ENCODE peak calls at places on chromosomes 4 and X, in seven cellular contexts. E, S, T, O, M, B and G are unnamed samples.

GRCh38 chr4:19748911-19749473 is 502.7 kb upstream of the SLIT2 start:
- DNase-seq in E (peak; percentile 5), S (no peak), T (no peak), O (peak; percentile 77), M (no peak), B (no peak), G (no peak)

GRCh38 chrX:96791559-96791958 is 92.1 kb upstream of the RPA4 start:
- DNase-seq in E (peak; percentile 16), S (no peak), T (no peak), O (no peak), M (no peak), B (no peak), G (no peak)

GRCh38 chr4:145694929-145695328 is 15.0 kb downstream of the C4orf51 start:
- DNase-seq in E (peak; percentile 6), S (no peak), T (no peak), O (no peak), M (no peak), B (no peak), G (no peak)

GRCh38 chr4:183563874-183564273 is 59.0 kb downstream of the ING2 start:
- DNase-seq in E (peak; percentile 28), S (no peak), T (peak; percentile 45), O (peak; percentile 44), M (peak; percentile 89), B (no peak), G (no peak)

GRCh38 chr4:148007303-148007702 is 275.4 kb downstream of the ARHGAP10 start:
- DNase-seq in E (peak; percentile 99), S (no peak), T (peak; percentile 86), O (peak; percentile 99), M (peak; percentile 92), B (no peak), G (no peak)

GRCh38 chr4:122673252-122673651 is 52.4 kb upstream of the IL21 start:
- DNase-seq in E (no peak), S (no peak), T (no peak), O (peak; percentile 49), M (no peak), B (no peak), G (no peak)

GRCh38 chrX:45506149-45506768 is 305.6 kb upstream of the DIPK2B start:
- DNase-seq in E (no peak), S (no peak), T (no peak), O (peak; percentile 13), M (no peak), B (no peak), G (no peak)

GRCh38 chrX:75547137-75547536 is 24.3 kb upstream of the ZDHHC15 start:
- DNase-seq in E (no peak), S (no peak), T (no peak), O (no peak), M (no peak), B (no peak), G (no peak)

GRCh38 chr4:150336676-150337412 is 245.1 kb upstream of the MAB21L2 start:
- DNase-seq in E (no peak), S (no peak), T (no peak), O (peak; percentile 34), M (no peak), B (no peak), G (no peak)

GRCh38 chr4:117447925-117448324 is 362.5 kb upstream of the TRAM1L1 start:
- DNase-seq in E (no peak), S (peak; percentile 51), T (peak; percentile 49), O (no peak), M (peak; percentile 4), B (peak; percentile 67), G (no peak)

GRCh38 chr4:125244848-125245450 is 69.8 kb upstream of the FAT4 start:
- DNase-seq in E (peak; percentile 47), S (no peak), T (peak; percentile 12), O (peak; percentile 36), M (peak; percentile 48), B (no peak), G (no peak)

GRCh38 chr4:37816006-37816405 is 10.5 kb upstream of the PGM2 start:
- DNase-seq in E (no peak), S (no peak), T (no peak), O (no peak), M (no peak), B (no peak), G (no peak)

GRCh38 chr4:32025840-32026459 is 1305.8 kb downstream of the PCDH7 start:
- DNase-seq in E (no peak), S (no peak), T (peak; percentile 75), O (peak; percentile 33), M (peak; percentile 44), B (no peak), G (no peak)

GRCh38 chrX:152928761-152929400 is 31.0 kb downstream of the ZNF185 start:
- DNase-seq in E (no peak), S (no peak), T (no peak), O (no peak), M (no peak), B (no peak), G (no peak)
- H3K4ac ChIP-seq in E (no peak overlapping the region), S (no peak overlapping the region), T (no peak overlapping the region), O (no peak overlapping the region), M (no peak overlapping the region), B (no peak overlapping the region), G (no peak overlapping the region)

DNA sequence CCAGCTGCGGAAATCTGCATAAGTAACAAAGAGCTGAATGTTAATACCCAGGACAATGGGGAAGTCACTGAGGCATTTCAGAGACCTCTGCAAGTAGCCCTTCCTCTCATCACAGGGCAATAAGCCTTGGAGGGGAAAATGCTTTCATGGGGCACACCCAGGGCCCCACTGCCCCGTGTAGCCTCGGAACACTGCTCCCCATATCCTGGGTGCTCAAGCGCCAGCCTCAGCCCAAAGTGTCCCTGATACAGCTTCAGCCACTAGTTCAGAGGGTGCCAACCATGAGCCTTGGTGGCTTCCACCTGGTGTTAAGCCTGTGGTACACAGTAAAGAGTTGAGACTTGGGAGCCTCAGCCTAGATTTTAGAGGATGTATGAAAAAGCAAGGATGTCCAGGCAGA is 402.8 kb upstream of the CXorf51A start:
- DNase-seq in E (no peak), S (no peak), T (no peak), O (no peak), M (no peak), B (no peak), G (no peak)
- H3K4ac ChIP-seq in E (no peak overlapping the region), S (no peak overlapping the region), T (no peak overlapping the region), O (no peak overlapping the region), M (no peak overlapping the region), B (no peak overlapping the region), G (no peak overlapping the region)

GRCh38 chr4:78493731-78494130 is 57.8 kb upstream of the ANXA3 start:
- DNase-seq in E (no peak), S (no peak), T (no peak), O (no peak), M (no peak), B (no peak), G (no peak)
- H3K4ac ChIP-seq in E (no peak overlapping the region), S (no peak overlapping the region), T (no peak overlapping the region), O (no peak overlapping the region), M (no peak overlapping the region), B (no peak overlapping the region), G (no peak overlapping the region)

DNA sequence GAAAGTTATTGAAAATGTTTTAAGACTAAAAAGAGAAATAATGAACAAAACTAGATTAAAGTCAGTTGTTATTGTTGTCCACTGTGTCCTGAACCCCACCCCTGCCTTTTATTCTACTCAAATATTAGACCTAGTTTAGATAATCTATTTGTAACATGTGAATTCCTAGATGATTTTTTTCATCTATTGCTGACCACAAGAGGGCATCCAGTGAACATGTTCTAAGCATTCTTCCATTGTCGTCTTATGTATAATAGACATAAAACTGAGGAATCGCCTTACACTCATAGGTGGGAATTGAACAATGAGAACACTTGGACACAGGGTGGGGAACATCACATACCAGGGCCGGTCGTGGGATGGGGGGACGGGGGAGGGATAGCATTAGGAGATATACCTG is 36.4 kb upstream of the HPRT1 start:
- DNase-seq in E (peak; percentile 47), S (no peak), T (no peak), O (peak; percentile 15), M (peak; percentile 46), B (no peak), G (no peak)
- H3K4ac ChIP-seq in E (no peak overlapping the region), S (no peak overlapping the region), T (no peak overlapping the region), O (no peak overlapping the region), M (no peak overlapping the region), B (no peak overlapping the region), G (no peak overlapping the region)

GRCh38 chr4:166600264-166600663 is 634.0 kb downstream of the SPOCK3 start:
- DNase-seq in E (no peak), S (no peak), T (no peak), O (no peak), M (no peak), B (no peak), G (no peak)

DNA sequence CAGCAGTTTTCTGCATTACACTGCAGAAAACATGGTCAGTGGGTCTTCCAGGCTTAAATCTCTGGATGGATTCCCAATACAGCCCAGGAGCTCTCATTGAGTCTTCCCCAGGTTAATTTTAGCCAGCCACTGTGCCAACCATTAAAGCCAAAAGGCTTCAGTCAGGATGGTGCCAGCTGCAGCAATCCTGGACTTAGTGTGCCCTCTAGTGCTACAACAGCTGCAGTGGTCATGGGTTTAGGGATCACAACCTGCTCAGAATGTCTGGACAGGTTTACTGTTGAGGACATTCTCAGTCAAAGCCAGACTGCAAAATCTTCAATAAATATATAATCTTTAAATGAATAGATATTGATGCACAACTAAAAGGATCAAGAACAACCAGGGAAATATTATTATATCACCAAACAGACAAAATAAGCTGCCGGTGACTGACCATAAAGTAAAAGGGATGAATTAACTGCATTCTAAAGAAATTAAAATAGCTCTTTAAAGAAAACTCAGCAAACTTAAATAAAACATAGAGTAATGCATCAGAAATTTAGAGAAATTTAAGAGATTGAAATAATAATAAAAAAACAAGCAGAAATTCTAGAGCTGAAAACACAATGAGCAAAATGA is 639.9 kb downstream of the SPOCK3 start:
- DNase-seq in E (no peak), S (peak; percentile 69), T (peak; percentile 70), O (peak; percentile 43), M (peak; percentile 64), B (peak; percentile 54), G (peak; percentile 47)
- H3K4ac ChIP-seq in E (no peak overlapping the region), S (no peak overlapping the region), T (no peak overlapping the region), O (no peak overlapping the region), M (no peak overlapping the region), B (no peak overlapping the region), G (no peak overlapping the region)

DNA sequence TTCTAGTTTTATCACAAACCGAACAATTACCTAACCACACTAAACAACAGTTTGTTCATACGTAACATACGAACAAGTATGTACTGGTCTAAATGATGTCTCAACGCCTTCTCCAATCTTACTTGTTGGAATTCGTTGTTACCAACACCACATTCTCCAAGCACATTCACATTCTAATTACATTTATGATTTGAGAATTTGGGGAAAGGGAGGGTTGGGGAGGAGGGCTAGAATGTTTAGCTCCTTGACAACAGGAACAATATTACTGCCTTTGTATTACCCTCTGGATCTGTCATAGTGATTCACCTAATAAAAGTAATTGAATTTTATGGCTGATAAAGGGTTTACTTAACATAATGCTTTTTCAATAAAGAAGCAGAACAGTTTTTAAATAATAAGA is 24.4 kb downstream of the LCORL start:
- DNase-seq in E (no peak), S (no peak), T (no peak), O (no peak), M (peak; percentile 10), B (no peak), G (no peak)
- H3K4ac ChIP-seq in E (no peak overlapping the region), S (no peak overlapping the region), T (no peak overlapping the region), O (no peak overlapping the region), M (no peak overlapping the region), B (no peak overlapping the region), G (no peak overlapping the region)

DNA sequence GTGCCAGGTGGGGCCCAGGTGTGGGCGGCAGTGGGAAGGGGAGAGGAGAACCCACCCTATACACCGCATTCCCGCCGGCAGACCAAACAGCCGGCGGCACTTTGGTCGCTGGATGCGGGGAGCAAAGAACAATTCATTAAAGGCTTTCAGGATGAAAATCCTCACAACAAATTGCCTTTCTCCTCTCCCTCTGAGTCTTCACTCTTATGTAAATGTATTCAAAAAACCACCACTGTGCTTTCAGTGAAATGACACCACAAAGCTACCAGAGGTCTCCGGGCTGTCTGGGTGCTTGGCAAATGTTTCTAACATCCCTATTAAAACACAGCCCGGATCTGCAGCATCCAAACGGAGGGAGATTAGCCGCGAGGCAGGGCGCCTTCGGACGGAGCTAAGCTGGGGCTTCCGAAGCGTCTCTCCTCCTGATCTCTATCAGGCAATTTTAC is 171.8 kb upstream of the TBL1X start:
- DNase-seq in E (no peak), S (peak; percentile 77), T (peak; percentile 67), O (no peak), M (no peak), B (peak; percentile 47), G (no peak)
- H3K4ac ChIP-seq in E (no peak overlapping the region), S (no peak overlapping the region), T (no peak overlapping the region), O (no peak overlapping the region), M (no peak overlapping the region), B (no peak overlapping the region), G (no peak overlapping the region)